ENCODE peak calls at places on chromosomes 7 and 10, in nine cellular contexts. B, R, J, A, L, F, C, X and D are unnamed samples.
A peak's percentile ranks its signal among the peaks of the same experiment; 100 is the strongest.

GRCh38 chr10:99869581-99869980 is 87.1 kb downstream of the ABCC2 start:
- DNase-seq in B (no peak), R (no peak), J (no peak), A (no peak), L (no peak), F (no peak), C (peak; percentile 8), X (no peak), D (no peak)

GRCh38 chr7:55970561-55970960 is 6.2 kb downstream of the NIPSNAP2 start:
- DNase-seq in B (no peak), R (no peak), J (no peak), A (no peak), L (no peak), F (no peak), C (no peak), X (no peak), D (no peak)

GRCh38 chr7:112572669-112573301 is 92.0 kb downstream of the LSMEM1 start:
- DNase-seq in B (no peak), R (peak; percentile 30), J (no peak), A (no peak), L (no peak), F (no peak), C (no peak), X (no peak), D (no peak)

GRCh38 chr10:58372630-58373445 is 12.4 kb upstream of the TFAM start:
- DNase-seq in B (no peak), R (no peak), J (no peak), A (no peak), L (no peak), F (no peak), C (no peak), X (no peak), D (no peak)

GRCh38 chr7:101595246-101595645 is 33.9 kb downstream of the MYL10 start:
- DNase-seq in B (no peak), R (no peak), J (no peak), A (no peak), L (no peak), F (no peak), C (no peak), X (no peak), D (no peak)

GRCh38 chr7:83936056-83936703 is 258.4 kb downstream of the SEMA3A start:
- DNase-seq in B (peak; percentile 34), R (peak; percentile 70), J (peak; percentile 67), A (peak; percentile 73), L (no peak), F (peak; percentile 34), C (peak; percentile 66), X (peak; percentile 68), D (no peak)

GRCh38 chr7:7751243-7752092 is 33.1 kb upstream of the RPA3 start:
- DNase-seq in B (no peak), R (no peak), J (no peak), A (no peak), L (no peak), F (no peak), C (no peak), X (no peak), D (no peak)

GRCh38 chr10:48414778-48415177 is 108.3 kb downstream of the MAPK8 start:
- DNase-seq in B (peak; percentile 23), R (peak; percentile 82), J (no peak), A (peak; percentile 87), L (no peak), F (no peak), C (no peak), X (peak; percentile 68), D (no peak)

GRCh38 chr10:81179805-81180452 is 642.2 kb downstream of the SH2D4B start:
- DNase-seq in B (no peak), R (peak; percentile 8), J (peak; percentile 29), A (no peak), L (no peak), F (peak; percentile 7), C (no peak), X (no peak), D (no peak)

GRCh38 chr10:73635781-73636180 is 5.5 kb downstream of the MYOZ1 start:
- DNase-seq in B (no peak), R (no peak), J (no peak), A (no peak), L (no peak), F (no peak), C (no peak), X (no peak), D (no peak)

GRCh38 chr7:13309535-13309934 is 622.1 kb downstream of the ARL4A start:
- DNase-seq in B (no peak), R (no peak), J (no peak), A (no peak), L (no peak), F (no peak), C (no peak), X (no peak), D (no peak)

GRCh38 chr7:107023522-107024149 is 20.9 kb upstream of the PRKAR2B start:
- DNase-seq in B (no peak), R (no peak), J (no peak), A (peak; percentile 18), L (no peak), F (no peak), C (no peak), X (no peak), D (no peak)

GRCh38 chr10:70820976-70821750 is 5.4 kb downstream of the SGPL1 start:
- DNase-seq in B (no peak), R (peak; percentile 51), J (no peak), A (no peak), L (no peak), F (no peak), C (no peak), X (no peak), D (no peak)

GRCh38 chr10:30493609-30494530 is 59.9 kb downstream of the MAP3K8 start:
- DNase-seq in B (no peak), R (peak; percentile 58), J (no peak), A (peak; percentile 78), L (peak; percentile 70), F (no peak), C (no peak), X (peak; percentile 73), D (no peak)

GRCh38 chr10:26733750-26734568 is 36.5 kb downstream of the PDSS1 start:
- DNase-seq in B (no peak), R (peak; percentile 41), J (no peak), A (no peak), L (no peak), F (no peak), C (no peak), X (no peak), D (no peak)

GRCh38 chr7:98913612-98914011 is 35.3 kb downstream of the TRRAP start:
- DNase-seq in B (no peak), R (peak; percentile 5), J (no peak), A (peak; percentile 43), L (no peak), F (no peak), C (no peak), X (peak; percentile 33), D (no peak)

GRCh38 chr10:119541459-119542356 is 811 bp downstream of the RGS10 start:
- DNase-seq in B (no peak), R (no peak), J (no peak), A (no peak), L (no peak), F (no peak), C (peak; percentile 57), X (no peak), D (peak; percentile 50)

GRCh38 chr7:39892361-39892760 is 57.7 kb upstream of the CDK13 start:
- DNase-seq in B (no peak), R (peak; percentile 6), J (no peak), A (no peak), L (no peak), F (no peak), C (no peak), X (no peak), D (no peak)

GRCh38 chr7:36906448-36906847 is 182.2 kb upstream of the AOAH start:
- DNase-seq in B (no peak), R (no peak), J (no peak), A (no peak), L (no peak), F (no peak), C (no peak), X (no peak), D (no peak)

GRCh38 chr7:100855515-100855914 is 3.0 kb downstream of the SLC12A9 start:
- DNase-seq in B (no peak), R (no peak), J (no peak), A (no peak), L (no peak), F (no peak), C (no peak), X (no peak), D (no peak)

GRCh38 chr10:67843284-67843683 is 5.3 kb upstream of the DNAJC12 start:
- DNase-seq in B (no peak), R (no peak), J (no peak), A (no peak), L (no peak), F (no peak), C (no peak), X (no peak), D (no peak)

GRCh38 chr7:155809947-155810606 is 2.2 kb downstream of the SHH start:
- DNase-seq in B (no peak), R (no peak), J (no peak), A (no peak), L (no peak), F (no peak), C (no peak), X (no peak), D (no peak)

GRCh38 chr10:96509017-96509641 is 4.6 kb downstream of the TLL2 start:
- DNase-seq in B (peak; percentile 83), R (peak; percentile 59), J (no peak), A (peak; percentile 86), L (no peak), F (peak; percentile 95), C (no peak), X (peak; percentile 79), D (no peak)

GRCh38 chr10:75771606-75772005 is 340.2 kb downstream of the LRMDA start:
- DNase-seq in B (no peak), R (peak; percentile 85), J (no peak), A (no peak), L (no peak), F (no peak), C (no peak), X (no peak), D (no peak)

GRCh38 chr10:79391231-79392019 is 44.2 kb downstream of the PPIF start:
- DNase-seq in B (no peak), R (no peak), J (peak; percentile 1), A (peak; percentile 54), L (peak; percentile 22), F (no peak), C (no peak), X (no peak), D (no peak)

GRCh38 chr10:4127518-4128315 is 342.7 kb upstream of the KLF6 start:
- DNase-seq in B (no peak), R (no peak), J (no peak), A (no peak), L (no peak), F (no peak), C (no peak), X (no peak), D (peak; percentile 18)

GRCh38 chr7:123747620-123748141 is 1.1 kb downstream of the WASL start:
- DNase-seq in B (peak; percentile 39), R (peak; percentile 80), J (peak; percentile 56), A (peak; percentile 83), L (peak; percentile 62), F (peak; percentile 61), C (peak; percentile 14), X (peak; percentile 57), D (no peak)

GRCh38 chr10:62018141-62018911 is 116.8 kb downstream of the ARID5B start:
- DNase-seq in B (no peak), R (no peak), J (no peak), A (peak; percentile 44), L (no peak), F (no peak), C (no peak), X (no peak), D (no peak)

GRCh38 chr10:64867501-64867962 is 1346.3 kb downstream of the REEP3 start:
- DNase-seq in B (no peak), R (no peak), J (peak; percentile 46), A (no peak), L (no peak), F (no peak), C (no peak), X (no peak), D (no peak)

GRCh38 chr7:157224627-157225026 is 85.9 kb downstream of the UBE3C start:
- DNase-seq in B (no peak), R (peak; percentile 13), J (no peak), A (peak; percentile 34), L (no peak), F (no peak), C (no peak), X (no peak), D (no peak)

GRCh38 chr10:5094265-5095205 is at the start of gene AKR1C3:
- DNase-seq in B (peak; percentile 50), R (peak; percentile 87), J (no peak), A (peak; percentile 53), L (no peak), F (no peak), C (peak; percentile 37), X (peak; percentile 59), D (no peak)